ENCODE peak calls at places on chromosome 18, in nine cellular contexts. One of them, this sample, is unnamed.

GRCh38 chr18:37497836-37498518 is 67.6 kb downstream of the CELF4 start:
- DNase-seq in iPS DF 19.7: no peak
- DNase-seq in astrocyte of the spinal cord: no peak
- DNase-seq in RWPE1: no peak
- DNase-seq in WTC11: no peak
- DNase-seq in fibroblast of pulmonary artery: no peak
- DNase-seq in OCI-LY7: no peak
- DNase-seq in foreskin fibroblast: no peak
- DNase-seq in activated CD4-positive, alpha-beta T cell treated with anti-CD3 and anti-CD28 coated beads for 4 hours: no peak
- DNase-seq in this sample: peak; percentile 80

GRCh38 chr18:12031836-12032235 is 50.5 kb downstream of the IMPA2 start:
- DNase-seq in OCI-LY7: no peak
- DNase-seq in foreskin fibroblast: peak; percentile 75
- DNase-seq in WTC11: no peak
- DNase-seq in activated CD4-positive, alpha-beta T cell treated with anti-CD3 and anti-CD28 coated beads for 4 hours: no peak
- DNase-seq in RWPE1: no peak
- DNase-seq in fibroblast of pulmonary artery: peak; percentile 33
- DNase-seq in iPS DF 19.7: no peak
- DNase-seq in astrocyte of the spinal cord: peak; percentile 87
- DNase-seq in this sample: no peak

GRCh38 chr18:26747131-26747475 is 118.4 kb downstream of the AQP4 start:
- DNase-seq in WTC11: no peak
- DNase-seq in fibroblast of pulmonary artery: no peak
- DNase-seq in RWPE1: peak; percentile 57
- DNase-seq in iPS DF 19.7: no peak
- DNase-seq in activated CD4-positive, alpha-beta T cell treated with anti-CD3 and anti-CD28 coated beads for 4 hours: no peak
- DNase-seq in OCI-LY7: no peak
- DNase-seq in astrocyte of the spinal cord: peak; percentile 17
- DNase-seq in foreskin fibroblast: peak; percentile 8
- DNase-seq in this sample: peak; percentile 13

GRCh38 chr18:55732227-55733106 is 144.5 kb upstream of the TCF4 start:
- DNase-seq in fibroblast of pulmonary artery: peak; percentile 96
- DNase-seq in RWPE1: no peak
- DNase-seq in activated CD4-positive, alpha-beta T cell treated with anti-CD3 and anti-CD28 coated beads for 4 hours: no peak
- DNase-seq in astrocyte of the spinal cord: peak; percentile 58
- DNase-seq in WTC11: no peak
- DNase-seq in foreskin fibroblast: peak; percentile 5
- DNase-seq in iPS DF 19.7: no peak
- DNase-seq in OCI-LY7: no peak
- DNase-seq in this sample: no peak

GRCh38 chr18:2112435-2113045 is 458.8 kb downstream of the METTL4 start:
- DNase-seq in WTC11: no peak
- DNase-seq in astrocyte of the spinal cord: peak; percentile 21
- DNase-seq in OCI-LY7: no peak
- DNase-seq in RWPE1: peak; percentile 57
- DNase-seq in foreskin fibroblast: no peak
- DNase-seq in fibroblast of pulmonary artery: no peak
- DNase-seq in iPS DF 19.7: no peak
- DNase-seq in activated CD4-positive, alpha-beta T cell treated with anti-CD3 and anti-CD28 coated beads for 4 hours: no peak
- DNase-seq in this sample: peak; percentile 62

GRCh38 chr18:53416985-53417384 is 807.5 kb downstream of the MBD2 start:
- DNase-seq in activated CD4-positive, alpha-beta T cell treated with anti-CD3 and anti-CD28 coated beads for 4 hours: no peak
- DNase-seq in OCI-LY7: no peak
- DNase-seq in fibroblast of pulmonary artery: no peak
- DNase-seq in RWPE1: no peak
- DNase-seq in WTC11: no peak
- DNase-seq in astrocyte of the spinal cord: peak; percentile 11
- DNase-seq in iPS DF 19.7: no peak
- DNase-seq in foreskin fibroblast: peak; percentile 0
- DNase-seq in this sample: no peak

GRCh38 chr18:32238635-32239268 is 48.9 kb downstream of the MEP1B start:
- DNase-seq in OCI-LY7: no peak
- DNase-seq in iPS DF 19.7: no peak
- DNase-seq in fibroblast of pulmonary artery: no peak
- DNase-seq in RWPE1: no peak
- DNase-seq in foreskin fibroblast: no peak
- DNase-seq in astrocyte of the spinal cord: no peak
- DNase-seq in activated CD4-positive, alpha-beta T cell treated with anti-CD3 and anti-CD28 coated beads for 4 hours: no peak
- DNase-seq in WTC11: peak; percentile 19
- DNase-seq in this sample: no peak

GRCh38 chr18:7590800-7591560 is 23.9 kb downstream of the PTPRM start:
- DNase-seq in RWPE1: no peak
- DNase-seq in WTC11: no peak
- DNase-seq in foreskin fibroblast: no peak
- DNase-seq in activated CD4-positive, alpha-beta T cell treated with anti-CD3 and anti-CD28 coated beads for 4 hours: no peak
- DNase-seq in fibroblast of pulmonary artery: no peak
- DNase-seq in astrocyte of the spinal cord: no peak
- DNase-seq in OCI-LY7: no peak
- DNase-seq in iPS DF 19.7: no peak
- DNase-seq in this sample: no peak

GRCh38 chr18:45339819-45340550 is 275.3 kb upstream of the SLC14A2 start:
- DNase-seq in activated CD4-positive, alpha-beta T cell treated with anti-CD3 and anti-CD28 coated beads for 4 hours: no peak
- DNase-seq in fibroblast of pulmonary artery: no peak
- DNase-seq in foreskin fibroblast: no peak
- DNase-seq in WTC11: no peak
- DNase-seq in OCI-LY7: no peak
- DNase-seq in RWPE1: no peak
- DNase-seq in iPS DF 19.7: no peak
- DNase-seq in astrocyte of the spinal cord: no peak
- DNase-seq in this sample: no peak

GRCh38 chr18:27808678-27809077 is 368.3 kb downstream of the CDH2 start:
- DNase-seq in OCI-LY7: no peak
- DNase-seq in WTC11: no peak
- DNase-seq in activated CD4-positive, alpha-beta T cell treated with anti-CD3 and anti-CD28 coated beads for 4 hours: no peak
- DNase-seq in astrocyte of the spinal cord: peak; percentile 35
- DNase-seq in RWPE1: no peak
- DNase-seq in iPS DF 19.7: no peak
- DNase-seq in foreskin fibroblast: no peak
- DNase-seq in fibroblast of pulmonary artery: peak; percentile 13
- DNase-seq in this sample: no peak

GRCh38 chr18:76428396-76429261 is 66.4 kb downstream of the ZNF516 start:
- DNase-seq in RWPE1: no peak
- DNase-seq in astrocyte of the spinal cord: no peak
- DNase-seq in foreskin fibroblast: peak; percentile 45
- DNase-seq in OCI-LY7: no peak
- DNase-seq in fibroblast of pulmonary artery: no peak
- DNase-seq in activated CD4-positive, alpha-beta T cell treated with anti-CD3 and anti-CD28 coated beads for 4 hours: no peak
- DNase-seq in iPS DF 19.7: no peak
- DNase-seq in WTC11: no peak
- DNase-seq in this sample: peak; percentile 20

GRCh38 chr18:13427354-13427753 is 208.8 kb downstream of the LDLRAD4 start:
- DNase-seq in OCI-LY7: no peak
- DNase-seq in activated CD4-positive, alpha-beta T cell treated with anti-CD3 and anti-CD28 coated beads for 4 hours: no peak
- DNase-seq in iPS DF 19.7: no peak
- DNase-seq in WTC11: no peak
- DNase-seq in foreskin fibroblast: no peak
- DNase-seq in fibroblast of pulmonary artery: no peak
- DNase-seq in astrocyte of the spinal cord: no peak
- DNase-seq in RWPE1: no peak
- DNase-seq in this sample: no peak

GRCh38 chr18:55064760-55065159 is 105.5 kb upstream of the CCDC68 start:
- DNase-seq in astrocyte of the spinal cord: no peak
- DNase-seq in iPS DF 19.7: no peak
- DNase-seq in activated CD4-positive, alpha-beta T cell treated with anti-CD3 and anti-CD28 coated beads for 4 hours: no peak
- DNase-seq in WTC11: no peak
- DNase-seq in OCI-LY7: no peak
- DNase-seq in fibroblast of pulmonary artery: no peak
- DNase-seq in RWPE1: no peak
- DNase-seq in foreskin fibroblast: no peak
- DNase-seq in this sample: no peak

This sample was measured in trophoblast cell.